ENCODE peak calls at places on chromosome 13, in five cellular contexts. One of them, this sample, is unnamed.

GRCh38 chr13:27442797-27443196 is 7.6 kb downstream of the MTIF3 start:
- DNase-seq in GM23338: no peak
- DNase-seq in stomach: no peak
- DNase-seq in transverse colon: peak
- DNase-seq in endothelial cell of umbilical vein: no peak
- DNase-seq in this sample: no peak

GRCh38 chr13:64529874-64530485 is 2700.2 kb downstream of the PCDH9 start:
- DNase-seq in GM23338: peak
- DNase-seq in stomach: no peak
- DNase-seq in transverse colon: no peak
- DNase-seq in endothelial cell of umbilical vein: no peak
- DNase-seq in this sample: peak

GRCh38 chr13:47798906-47799305 is 202.2 kb downstream of the SUCLA2 start:
- DNase-seq in GM23338: peak
- DNase-seq in stomach: no peak
- DNase-seq in transverse colon: no peak
- DNase-seq in endothelial cell of umbilical vein: no peak
- DNase-seq in this sample: no peak

GRCh38 chr13:27962128-27962841 is 6.8 kb downstream of the CDX2 start:
- DNase-seq in GM23338: peak
- DNase-seq in stomach: no peak
- DNase-seq in transverse colon: peak
- DNase-seq in endothelial cell of umbilical vein: no peak
- DNase-seq in this sample: no peak

GRCh38 chr13:49171358-49171757 is 48.8 kb upstream of the MLNR start:
- DNase-seq in GM23338: no peak
- DNase-seq in stomach: no peak
- DNase-seq in transverse colon: no peak
- DNase-seq in endothelial cell of umbilical vein: no peak
- DNase-seq in this sample: no peak

GRCh38 chr13:46850214-46850613 is 46.6 kb downstream of the HTR2A start:
- DNase-seq in GM23338: no peak
- DNase-seq in stomach: no peak
- DNase-seq in transverse colon: no peak
- DNase-seq in endothelial cell of umbilical vein: no peak
- DNase-seq in this sample: no peak

GRCh38 chr13:106867249-106867648 is 299.3 kb upstream of the ARGLU1 start:
- DNase-seq in GM23338: peak
- DNase-seq in stomach: peak
- DNase-seq in transverse colon: no peak
- DNase-seq in endothelial cell of umbilical vein: peak
- DNase-seq in this sample: no peak

GRCh38 chr13:21901772-21902708 is 231.2 kb downstream of the FGF9 start:
- DNase-seq in GM23338: no peak
- DNase-seq in stomach: no peak
- DNase-seq in transverse colon: no peak
- DNase-seq in endothelial cell of umbilical vein: no peak
- DNase-seq in this sample: no peak

GRCh38 chr13:45055198-45055901 is 65.0 kb upstream of the GTF2F2 start:
- DNase-seq in GM23338: no peak
- DNase-seq in stomach: no peak
- DNase-seq in transverse colon: peak
- DNase-seq in endothelial cell of umbilical vein: peak
- DNase-seq in this sample: no peak

GRCh38 chr13:51643114-51643881 is 59.0 kb downstream of the WDFY2 start:
- DNase-seq in GM23338: peak
- DNase-seq in stomach: no peak
- DNase-seq in transverse colon: no peak
- DNase-seq in endothelial cell of umbilical vein: peak
- DNase-seq in this sample: no peak

GRCh38 chr13:66859078-66859477 is 371.1 kb downstream of the PCDH9 start:
- DNase-seq in GM23338: no peak
- DNase-seq in stomach: no peak
- DNase-seq in transverse colon: no peak
- DNase-seq in endothelial cell of umbilical vein: peak
- DNase-seq in this sample: no peak

GRCh38 chr13:99758465-99759162 is 213.0 kb downstream of the ZIC5 start:
- DNase-seq in GM23338: no peak
- DNase-seq in stomach: no peak
- DNase-seq in transverse colon: no peak
- DNase-seq in endothelial cell of umbilical vein: no peak
- DNase-seq in this sample: no peak

GRCh38 chr13:74210693-74211393 is 76.6 kb upstream of the KLF12 start:
- DNase-seq in GM23338: no peak
- DNase-seq in stomach: peak
- DNase-seq in transverse colon: no peak
- DNase-seq in endothelial cell of umbilical vein: peak
- DNase-seq in this sample: no peak

GRCh38 chr13:102729560-102730275 is 34.9 kb upstream of the METTL21C start:
- DNase-seq in GM23338: peak
- DNase-seq in stomach: no peak
- DNase-seq in transverse colon: no peak
- DNase-seq in endothelial cell of umbilical vein: peak
- DNase-seq in this sample: no peak

GRCh38 chr13:73708393-73708985 is 425.7 kb downstream of the KLF12 start:
- DNase-seq in GM23338: peak
- DNase-seq in stomach: peak
- DNase-seq in transverse colon: peak
- DNase-seq in endothelial cell of umbilical vein: peak
- DNase-seq in this sample: peak

GRCh38 chr13:81874681-81875661 is 1534.0 kb upstream of the SPRY2 start:
- DNase-seq in GM23338: peak
- DNase-seq in stomach: no peak
- DNase-seq in transverse colon: no peak
- DNase-seq in endothelial cell of umbilical vein: no peak
- DNase-seq in this sample: no peak

GRCh38 chr13:30364133-30364532 is 56.8 kb upstream of the KATNAL1 start:
- DNase-seq in GM23338: no peak
- DNase-seq in stomach: no peak
- DNase-seq in transverse colon: no peak
- DNase-seq in endothelial cell of umbilical vein: peak
- DNase-seq in this sample: peak

GRCh38 chr13:49464621-49465325 is 20.7 kb downstream of the SETDB2 start:
- DNase-seq in GM23338: no peak
- DNase-seq in stomach: no peak
- DNase-seq in transverse colon: no peak
- DNase-seq in endothelial cell of umbilical vein: no peak
- DNase-seq in this sample: no peak

GRCh38 chr13:20351279-20352022 is 119.3 kb upstream of the GJB6 start:
- DNase-seq in GM23338: no peak
- DNase-seq in stomach: no peak
- DNase-seq in transverse colon: no peak
- DNase-seq in endothelial cell of umbilical vein: no peak
- DNase-seq in this sample: no peak

GRCh38 chr13:28338742-28339141 is 156.2 kb downstream of the FLT1 start:
- DNase-seq in GM23338: no peak
- DNase-seq in stomach: no peak
- DNase-seq in transverse colon: no peak
- DNase-seq in endothelial cell of umbilical vein: no peak
- DNase-seq in this sample: no peak

GRCh38 chr13:75813323-75813722 is 177.2 kb downstream of the LMO7 start:
- DNase-seq in GM23338: no peak
- DNase-seq in stomach: no peak
- DNase-seq in transverse colon: no peak
- DNase-seq in endothelial cell of umbilical vein: no peak
- DNase-seq in this sample: no peak

GRCh38 chr13:108629353-108629752 is at the start of gene MYO16:
- DNase-seq in GM23338: peak
- DNase-seq in stomach: no peak
- DNase-seq in transverse colon: no peak
- DNase-seq in endothelial cell of umbilical vein: no peak
- DNase-seq in this sample: peak
- TF ChIP-seq POLR2AphosphoS5 in GM23338: no peak
- TF ChIP-seq POLR2AphosphoS5 in stomach: no peak
- TF ChIP-seq POLR2AphosphoS5 in transverse colon: no peak
- TF ChIP-seq POLR2AphosphoS5 in endothelial cell of umbilical vein: no peak
- TF ChIP-seq POLR2AphosphoS5 in this sample: no peak

GRCh38 chr13:33452873-33453558 is 167.5 kb upstream of the STARD13 start:
- DNase-seq in GM23338: no peak
- DNase-seq in stomach: no peak
- DNase-seq in transverse colon: no peak
- DNase-seq in endothelial cell of umbilical vein: no peak
- DNase-seq in this sample: no peak
- TF ChIP-seq POLR2AphosphoS5 in GM23338: no peak
- TF ChIP-seq POLR2AphosphoS5 in stomach: no peak
- TF ChIP-seq POLR2AphosphoS5 in transverse colon: no peak
- TF ChIP-seq POLR2AphosphoS5 in endothelial cell of umbilical vein: no peak
- TF ChIP-seq POLR2AphosphoS5 in this sample: no peak

DNA sequence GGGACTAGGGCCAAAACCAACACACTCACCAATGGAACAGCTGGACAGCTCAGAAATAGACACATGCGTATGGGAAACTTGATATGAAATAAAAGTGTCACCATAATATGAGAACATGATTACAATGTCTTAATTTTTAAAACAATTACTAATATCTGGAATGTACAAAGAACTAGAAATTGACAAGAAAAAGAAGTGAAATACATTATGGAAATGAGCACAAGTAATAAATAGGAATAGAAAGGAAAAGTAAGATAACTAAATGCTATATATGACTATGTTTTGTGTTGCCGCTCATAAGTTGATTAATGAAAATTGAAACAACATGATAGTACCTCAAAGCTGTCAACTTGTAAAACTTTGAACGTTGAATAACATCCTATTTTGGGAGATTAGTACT is 801.1 kb downstream of the SLITRK5 start:
- DNase-seq in GM23338: no peak
- DNase-seq in stomach: no peak
- DNase-seq in transverse colon: no peak
- DNase-seq in endothelial cell of umbilical vein: no peak
- DNase-seq in this sample: no peak
- TF ChIP-seq POLR2AphosphoS5 in GM23338: no peak
- TF ChIP-seq POLR2AphosphoS5 in stomach: no peak
- TF ChIP-seq POLR2AphosphoS5 in transverse colon: no peak
- TF ChIP-seq POLR2AphosphoS5 in endothelial cell of umbilical vein: no peak
- TF ChIP-seq POLR2AphosphoS5 in this sample: no peak

DNA sequence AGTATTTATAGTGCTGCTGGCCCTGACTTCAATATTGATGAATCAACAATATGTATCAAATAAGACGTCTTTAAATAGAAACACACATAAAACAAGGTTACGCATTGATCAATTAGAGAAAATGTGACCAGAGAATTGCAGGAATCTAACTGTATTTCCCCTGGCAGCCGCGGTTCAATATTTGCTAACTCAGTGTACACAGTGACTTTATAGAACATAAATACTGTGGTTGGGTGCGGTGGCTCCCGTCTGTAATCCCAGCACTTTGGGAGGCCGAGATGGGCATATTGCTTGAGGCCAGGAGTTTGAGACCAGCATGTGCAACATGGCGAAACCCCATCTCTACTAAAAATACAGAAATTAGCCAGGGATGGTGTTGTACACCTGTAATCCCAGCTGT is 22.8 kb upstream of the UPF3A start:
- DNase-seq in GM23338: no peak
- DNase-seq in stomach: peak
- DNase-seq in transverse colon: peak
- DNase-seq in endothelial cell of umbilical vein: no peak
- DNase-seq in this sample: no peak
- TF ChIP-seq POLR2AphosphoS5 in GM23338: no peak
- TF ChIP-seq POLR2AphosphoS5 in stomach: no peak
- TF ChIP-seq POLR2AphosphoS5 in transverse colon: no peak
- TF ChIP-seq POLR2AphosphoS5 in endothelial cell of umbilical vein: no peak
- TF ChIP-seq POLR2AphosphoS5 in this sample: no peak

DNA sequence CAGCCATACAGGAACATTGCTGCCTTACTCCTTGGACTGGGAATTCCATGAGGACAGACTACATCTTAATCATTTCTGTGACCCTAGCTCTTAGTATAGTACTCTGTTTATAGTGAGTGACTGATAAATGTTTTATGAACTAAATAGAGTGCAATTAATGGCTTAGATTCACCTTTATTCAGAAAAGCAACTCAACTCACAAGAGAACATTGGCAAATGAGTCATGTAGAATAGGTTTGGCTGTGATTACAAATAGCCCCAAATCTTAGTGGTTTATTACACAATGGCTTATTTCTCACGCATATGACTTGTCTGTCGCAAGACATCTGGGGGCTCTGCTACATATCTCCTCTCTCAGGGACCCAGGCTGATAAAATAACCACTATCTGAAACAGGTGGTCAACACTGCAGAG is 121.6 kb upstream of the KL start:
- DNase-seq in GM23338: no peak
- DNase-seq in stomach: no peak
- DNase-seq in transverse colon: no peak
- DNase-seq in endothelial cell of umbilical vein: no peak
- DNase-seq in this sample: no peak
- TF ChIP-seq POLR2AphosphoS5 in GM23338: no peak
- TF ChIP-seq POLR2AphosphoS5 in stomach: no peak
- TF ChIP-seq POLR2AphosphoS5 in transverse colon: no peak
- TF ChIP-seq POLR2AphosphoS5 in endothelial cell of umbilical vein: no peak
- TF ChIP-seq POLR2AphosphoS5 in this sample: no peak

DNA sequence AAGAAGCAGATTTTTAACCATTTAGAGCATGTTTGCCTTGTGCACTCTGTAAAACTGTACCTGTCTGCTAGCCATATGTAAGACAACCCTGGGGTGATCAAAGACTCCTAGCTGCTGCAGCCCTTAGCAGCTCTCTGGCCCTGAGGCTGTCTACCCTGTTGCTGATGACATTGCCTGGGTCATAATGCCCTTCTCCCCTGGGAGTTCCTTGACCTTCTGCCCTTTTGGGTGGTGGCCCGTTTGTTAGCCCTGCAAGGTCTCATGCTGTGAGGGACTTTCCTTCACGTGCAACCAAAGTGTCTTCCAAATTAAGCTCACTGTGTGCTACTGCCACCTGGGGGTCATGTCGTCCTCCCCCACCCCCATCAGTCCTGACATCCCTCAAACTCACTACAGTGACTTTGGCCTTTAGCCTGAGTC is 7.4 kb downstream of the GPC6 start:
- DNase-seq in GM23338: peak
- DNase-seq in stomach: no peak
- DNase-seq in transverse colon: no peak
- DNase-seq in endothelial cell of umbilical vein: no peak
- DNase-seq in this sample: peak
- TF ChIP-seq POLR2AphosphoS5 in GM23338: peak
- TF ChIP-seq POLR2AphosphoS5 in stomach: no peak
- TF ChIP-seq POLR2AphosphoS5 in transverse colon: no peak
- TF ChIP-seq POLR2AphosphoS5 in endothelial cell of umbilical vein: no peak
- TF ChIP-seq POLR2AphosphoS5 in this sample: no peak

DNA sequence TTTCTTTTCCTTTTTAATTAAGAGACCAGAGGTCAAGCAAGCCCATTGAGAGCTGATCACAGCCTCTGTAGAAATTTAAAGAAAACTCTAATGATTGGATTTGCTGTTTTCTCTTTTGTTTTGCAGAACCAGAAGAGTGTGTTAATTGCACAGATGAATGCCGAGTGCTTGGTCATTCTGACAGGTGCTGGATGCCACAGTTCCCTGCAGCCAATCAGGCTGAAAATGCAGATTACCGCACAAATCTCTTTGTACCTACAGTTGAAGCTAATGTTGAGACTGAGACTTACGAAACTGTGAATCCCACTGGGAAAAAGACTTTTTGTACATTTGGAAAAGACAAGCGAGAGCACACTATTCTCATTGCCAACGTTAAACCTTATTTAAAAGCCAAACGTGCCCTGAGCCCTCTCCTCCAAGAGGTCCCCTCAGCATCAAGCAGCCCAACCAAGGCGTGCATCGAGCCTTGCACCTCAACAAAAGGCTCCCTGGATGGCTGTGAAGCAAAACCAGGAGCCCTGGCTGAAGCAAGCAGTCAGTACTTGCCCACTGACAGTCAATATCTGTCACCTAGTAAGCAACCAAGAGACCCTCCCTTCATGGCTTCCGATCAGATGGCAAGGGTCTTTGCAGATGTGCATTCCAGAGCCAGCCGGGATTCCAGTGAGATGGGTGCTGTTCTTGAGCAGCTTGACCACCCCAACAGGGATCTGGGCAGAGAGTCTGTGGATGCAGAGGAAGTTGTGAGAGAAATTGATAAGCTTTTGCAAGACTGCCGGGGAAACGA is 93.1 kb downstream of the PCDH17 start:
- DNase-seq in GM23338: peak
- DNase-seq in stomach: no peak
- DNase-seq in transverse colon: no peak
- DNase-seq in endothelial cell of umbilical vein: no peak
- DNase-seq in this sample: no peak
- TF ChIP-seq POLR2AphosphoS5 in GM23338: no peak
- TF ChIP-seq POLR2AphosphoS5 in stomach: no peak
- TF ChIP-seq POLR2AphosphoS5 in transverse colon: no peak
- TF ChIP-seq POLR2AphosphoS5 in endothelial cell of umbilical vein: no peak
- TF ChIP-seq POLR2AphosphoS5 in this sample: no peak